ENCODE peak calls at places on chromosomes 7 and 10, in five cellular contexts. H is mesendoderm, K is IMR-90, J is neuronal stem cell, P is H1. R is an unnamed sample.

GRCh38 chr7:114656471-114656870 is 241.9 kb downstream of the FOXP2 start:
- DNase-seq in H (no peak), K (no peak), J (no peak), P (no peak), R (no peak)

GRCh38 chr7:153258686-153259085 is 499.1 kb downstream of the ACTR3B start:
- DNase-seq in H (peak; percentile 61), K (no peak), J (no peak), P (no peak), R (no peak)

GRCh38 chr10:120574986-120575385 is 118.0 kb downstream of the PLPP4 start:
- DNase-seq in H (no peak), K (no peak), J (no peak), P (no peak), R (no peak)

GRCh38 chr7:105675873-105676484 is 94.7 kb upstream of the EFCAB10 start:
- DNase-seq in H (no peak), K (no peak), J (no peak), P (no peak), R (no peak)

GRCh38 chr10:125157473-125157865 is 2.9 kb downstream of the CTBP2 start:
- DNase-seq in H (no peak), K (no peak), J (no peak), P (peak; percentile 29), R (no peak)

GRCh38 chr10:129108378-129108777 is 358.7 kb upstream of the MGMT start:
- DNase-seq in H (no peak), K (no peak), J (no peak), P (no peak), R (no peak)

GRCh38 chr7:74084722-74085578 is 1.3 kb downstream of the LIMK1 start:
- DNase-seq in H (no peak), K (no peak), J (no peak), P (no peak), R (peak; percentile 24)

GRCh38 chr10:103709341-103709920 is 145.9 kb downstream of the SH3PXD2A start:
- DNase-seq in H (no peak), K (peak; percentile 66), J (no peak), P (no peak), R (no peak)

GRCh38 chr10:44993226-44993921 is 7.3 kb upstream of the ZNF22 start:
- DNase-seq in H (no peak), K (no peak), J (no peak), P (no peak), R (no peak)

GRCh38 chr7:32048970-32049369 is 21.2 kb downstream of the PDE1C start:
- DNase-seq in H (no peak), K (no peak), J (no peak), P (no peak), R (no peak)

GRCh38 chr10:17950726-17951125 is 992 bp upstream of the SLC39A12 start:
- DNase-seq in H (no peak), K (no peak), J (no peak), P (no peak), R (no peak)

GRCh38 chr7:84949067-84949466 is 237.8 kb downstream of the SEMA3D start:
- DNase-seq in H (no peak), K (peak; percentile 8), J (no peak), P (no peak), R (no peak)

GRCh38 chr7:47804767-47805545 is 143.3 kb downstream of the PKD1L1 start:
- DNase-seq in H (no peak), K (peak; percentile 75), J (no peak), P (no peak), R (no peak)

GRCh38 chr10:27865221-27865635 is 119.6 kb upstream of the MKX start:
- DNase-seq in H (no peak), K (peak; percentile 23), J (no peak), P (no peak), R (no peak)

GRCh38 chr7:16135628-16136027 is 285.7 kb downstream of the CRPPA start:
- DNase-seq in H (no peak), K (no peak), J (no peak), P (no peak), R (no peak)

GRCh38 chr7:126411032-126411820 is 841.5 kb downstream of the GRM8 start:
- DNase-seq in H (no peak), K (no peak), J (no peak), P (no peak), R (no peak)

GRCh38 chr7:50092579-50093411 is at the start of gene ZPBP:
- DNase-seq in H (peak; percentile 63), K (peak; percentile 4), J (peak; percentile 48), P (peak; percentile 51), R (peak; percentile 70)

GRCh38 chr7:123494193-123494796 is 40.1 kb downstream of the IQUB start:
- DNase-seq in H (peak; percentile 5), K (peak; percentile 27), J (no peak), P (no peak), R (no peak)

GRCh38 chr7:6012355-6013104 is 3.5 kb downstream of the AIMP2 start:
- DNase-seq in H (no peak), K (no peak), J (no peak), P (no peak), R (no peak)

GRCh38 chr10:62710182-62710581 is 94.3 kb upstream of the ADO start:
- DNase-seq in H (no peak), K (no peak), J (no peak), P (no peak), R (no peak)

DNA sequence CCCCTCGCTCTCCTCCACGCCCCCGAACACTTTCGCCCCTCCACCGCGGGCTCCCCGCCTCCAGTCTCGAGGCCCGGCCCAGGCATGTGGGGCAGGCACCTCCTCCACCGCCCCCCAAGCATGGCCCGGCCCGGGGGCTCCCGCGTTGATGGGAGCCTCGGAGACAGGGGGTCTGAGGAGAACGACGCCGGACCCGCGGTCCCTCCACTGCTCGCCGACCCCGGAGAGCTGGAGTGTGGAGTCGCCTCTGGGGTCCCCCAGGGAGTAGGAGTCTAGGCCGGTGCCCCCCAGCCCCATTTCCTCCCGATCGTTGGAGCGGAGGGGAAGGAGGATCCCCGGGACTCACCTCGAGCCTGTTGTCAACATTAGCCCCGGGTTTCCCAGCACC is 206 bp downstream of the UPF2 start:
- DNase-seq in H (no peak), K (peak; percentile 3), J (no peak), P (no peak), R (no peak)
- H3K23ac ChIP-seq in H (peak overlapping the region; percentile 48), K (peak overlapping the region; percentile 93), J (peak overlapping the region; percentile 87), P (no peak overlapping the region), R (no peak overlapping the region)

GRCh38 chr10:69949770-69950169 is 102.9 kb upstream of the MACROH2A2 start:
- DNase-seq in H (no peak), K (no peak), J (no peak), P (no peak), R (no peak)
- H3K4ac ChIP-seq in H (no peak overlapping the region), K (no peak overlapping the region), J (no peak overlapping the region), P (no peak overlapping the region), R (no peak overlapping the region)

GRCh38 chr10:76553700-76554470 is 1083.7 kb downstream of the KCNMA1 start:
- DNase-seq in H (no peak), K (no peak), J (no peak), P (no peak), R (no peak)

GRCh38 chr10:76553231-76553630 is 1084.4 kb downstream of the KCNMA1 start:
- DNase-seq in H (no peak), K (no peak), J (no peak), P (no peak), R (no peak)

GRCh38 chr10:76554478-76554877 is 1083.1 kb downstream of the KCNMA1 start:
- DNase-seq in H (no peak), K (no peak), J (no peak), P (no peak), R (no peak)

GRCh38 chr10:76558586-76558985 is 1079.0 kb downstream of the KCNMA1 start:
- DNase-seq in H (no peak), K (peak; percentile 80), J (no peak), P (no peak), R (no peak)

DNA sequence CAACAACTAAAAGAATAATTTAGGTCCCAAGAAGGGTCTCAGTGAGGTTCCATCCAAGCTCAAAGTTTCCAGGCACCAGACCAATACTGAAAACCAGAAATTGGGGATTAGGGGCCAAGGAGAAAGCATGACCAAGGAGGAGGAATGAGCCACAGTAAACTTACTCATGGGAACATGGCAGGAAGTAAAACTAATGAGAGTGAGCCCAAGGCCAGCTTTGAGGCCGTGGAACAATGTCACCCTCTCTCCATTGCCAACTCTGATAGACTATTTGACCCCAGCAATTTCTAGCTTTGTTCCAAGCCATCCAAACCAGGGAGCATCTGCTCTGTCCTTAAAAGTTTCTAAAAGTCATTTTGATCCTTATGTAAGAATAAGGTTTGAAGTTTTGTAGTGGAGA is 1082.3 kb downstream of the KCNMA1 start:
- DNase-seq in H (no peak), K (no peak), J (no peak), P (no peak), R (no peak)
- H3K23ac ChIP-seq in H (no peak overlapping the region), K (no peak overlapping the region), J (no peak overlapping the region), P (no peak overlapping the region), R (no peak overlapping the region)

GRCh38 chr10:78255796-78256638 is 222.4 kb downstream of the RPS24 start:
- DNase-seq in H (peak; percentile 93), K (peak; percentile 99), J (no peak), P (no peak), R (no peak)
- H3K4ac ChIP-seq in H (peak overlapping the region; percentile 18), K (peak overlapping the region; percentile 99), J (no peak overlapping the region), P (no peak overlapping the region), R (no peak overlapping the region)

GRCh38 chr7:65967361-65968155 is 14.5 kb downstream of the GUSB start:
- DNase-seq in H (no peak), K (no peak), J (no peak), P (no peak), R (no peak)
- H3K23ac ChIP-seq in H (no peak overlapping the region), K (no peak overlapping the region), J (no peak overlapping the region), P (no peak overlapping the region), R (no peak overlapping the region)